ENCODE peak calls at places on chromosomes 5 and 9, in five cellular contexts. N, P, H, J and Y are unnamed samples.

GRCh38 chr9:22469928-22470544 is 23.4 kb downstream of the DMRTA1 start:
- DNase-seq in N (no peak), P (no peak), H (no peak), J (peak), Y (no peak)

GRCh38 chr5:112669328-112669963 is 68.2 kb upstream of the APC start:
- DNase-seq in N (no peak), P (no peak), H (no peak), J (no peak), Y (no peak)

GRCh38 chr9:2267171-2267740 is 252.1 kb downstream of the SMARCA2 start:
- DNase-seq in N (no peak), P (peak), H (no peak), J (no peak), Y (peak)

GRCh38 chr9:120856700-120857099 is 14.0 kb upstream of the PSMD5 start:
- DNase-seq in N (no peak), P (no peak), H (peak), J (no peak), Y (peak)

GRCh38 chr9:33130501-33130900 is 36.6 kb downstream of the B4GALT1 start:
- DNase-seq in N (no peak), P (no peak), H (no peak), J (no peak), Y (no peak)

GRCh38 chr5:2914022-2914661 is 162.7 kb upstream of the IRX2 start:
- DNase-seq in N (no peak), P (no peak), H (no peak), J (no peak), Y (no peak)

GRCh38 chr5:69450116-69450515 is 35.2 kb downstream of the MARVELD2 start:
- DNase-seq in N (no peak), P (no peak), H (no peak), J (no peak), Y (no peak)

GRCh38 chr5:32388429-32389111 is 56.0 kb downstream of the ZFR start:
- DNase-seq in N (no peak), P (no peak), H (no peak), J (no peak), Y (no peak)

GRCh38 chr9:113528088-113528487 is 64.6 kb downstream of the RGS3 start:
- DNase-seq in N (no peak), P (no peak), H (peak), J (no peak), Y (peak)

GRCh38 chr9:130271473-130271872 is 5.9 kb downstream of the HMCN2 start:
- DNase-seq in N (no peak), P (no peak), H (no peak), J (no peak), Y (no peak)

GRCh38 chr9:113131689-113132151 is 19.1 kb upstream of the SLC31A2 start:
- DNase-seq in N (no peak), P (no peak), H (peak), J (no peak), Y (no peak)

GRCh38 chr5:317086-317811 is 4.3 kb upstream of the AHRR start:
- DNase-seq in N (no peak), P (no peak), H (no peak), J (peak), Y (no peak)

GRCh38 chr5:6201626-6202025 is 176.7 kb downstream of the MED10 start:
- DNase-seq in N (no peak), P (no peak), H (no peak), J (no peak), Y (no peak)

GRCh38 chr9:114906922-114907571 is 23.3 kb downstream of the TNFSF8 start:
- DNase-seq in N (no peak), P (no peak), H (no peak), J (peak), Y (peak)

GRCh38 chr5:123448017-123448617 is 24.9 kb upstream of the CEP120 start:
- DNase-seq in N (no peak), P (no peak), H (no peak), J (no peak), Y (no peak)

GRCh38 chr5:168168978-168169696 is 122.3 kb upstream of the WWC1 start:
- DNase-seq in N (no peak), P (peak), H (no peak), J (no peak), Y (peak)

GRCh38 chr5:108311682-108312081 is 70.2 kb downstream of the FBXL17 start:
- DNase-seq in N (no peak), P (no peak), H (no peak), J (no peak), Y (no peak)

GRCh38 chr9:127779136-127779981 is 893 bp upstream of the SH2D3C start:
- DNase-seq in N (no peak), P (peak), H (no peak), J (no peak), Y (no peak)

GRCh38 chr5:66122379-66123034 is 21.6 kb upstream of the SREK1 start:
- DNase-seq in N (no peak), P (no peak), H (no peak), J (no peak), Y (no peak)

GRCh38 chr5:107401470-107402085 is 269.2 kb downstream of the EFNA5 start:
- DNase-seq in N (no peak), P (no peak), H (no peak), J (no peak), Y (no peak)

GRCh38 chr5:131766689-131767088 is 30.1 kb downstream of the FNIP1 start:
- DNase-seq in N (no peak), P (peak), H (no peak), J (no peak), Y (no peak)

GRCh38 chr9:119284118-119284517 is 85.1 kb downstream of the BRINP1 start:
- DNase-seq in N (no peak), P (no peak), H (no peak), J (no peak), Y (no peak)

GRCh38 chr5:34053133-34053532 is 10.1 kb upstream of the C1QTNF3 start:
- DNase-seq in N (no peak), P (no peak), H (no peak), J (no peak), Y (no peak)

GRCh38 chr5:58666598-58667595 is 84.0 kb downstream of the RAB3C start:
- DNase-seq in N (no peak), P (no peak), H (no peak), J (peak), Y (no peak)

GRCh38 chr9:96061293-96061987 is 185.9 kb downstream of the ERCC6L2 start:
- DNase-seq in N (peak), P (peak), H (peak), J (no peak), Y (peak)

GRCh38 chr9:132099184-132099583 is 19.5 kb upstream of the MED27 start:
- DNase-seq in N (no peak), P (no peak), H (no peak), J (no peak), Y (no peak)

GRCh38 chr5:83446253-83446947 is 25.1 kb upstream of the VCAN start:
- DNase-seq in N (no peak), P (no peak), H (no peak), J (no peak), Y (no peak)